ENCODE peak calls at places on chromosomes 12 and 14, in nine cellular contexts. M is HFF-Myc, W is AG09319, O is PC-9, G is cardiac muscle cell, U is upper lobe of left lung, D is hepatocyte, X is IMR-90, E is RWPE1. J is an unnamed sample.

GRCh38 chr12:117202556-117202955 is 12.3 kb upstream of the FBXO21 start:
- DNase-seq in X (no peak), D (no peak), G (no peak), O (no peak), W (no peak), U (no peak), M (no peak), E (no peak), J (no peak)

GRCh38 chr12:93127582-93128331 is 198.7 kb upstream of the EEA1 start:
- DNase-seq in U (peak), G (peak), D (peak), X (peak), M (peak), W (no peak), O (no peak), E (peak), J (peak)

GRCh38 chr12:6122211-6122610 is 2.3 kb downstream of the VWF start:
- DNase-seq in E (no peak), D (no peak), W (no peak), U (no peak), M (no peak), O (no peak), G (no peak), X (no peak), J (no peak)

GRCh38 chr12:117489671-117490070 is 128.2 kb upstream of the NOS1 start:
- DNase-seq in G (no peak), O (no peak), X (no peak), E (no peak), D (no peak), W (no peak), M (no peak), U (no peak), J (no peak)

GRCh38 chr14:20556500-20557211 is 4.2 kb downstream of the RNASE9 start:
- DNase-seq in U (no peak), G (no peak), W (no peak), E (no peak), X (no peak), D (no peak), O (no peak), M (no peak), J (peak)

GRCh38 chr14:99348816-99349609 is 77.0 kb upstream of the BCL11B start:
- DNase-seq in X (no peak), M (no peak), G (no peak), E (no peak), U (no peak), W (no peak), D (no peak), O (no peak), J (no peak)

GRCh38 chr14:95045255-95045701 is 112.1 kb downstream of the DICER1 start:
- DNase-seq in O (no peak), D (no peak), E (no peak), U (peak), G (no peak), X (no peak), W (no peak), M (no peak), J (no peak)

GRCh38 chr14:33938131-33938949 is 12.5 kb downstream of the EGLN3 start:
- DNase-seq in M (no peak), E (no peak), X (no peak), U (peak), W (no peak), O (peak), G (peak), D (peak), J (peak)

GRCh38 chr14:72921396-72921795 is 4.9 kb upstream of the DCAF4 start:
- DNase-seq in U (no peak), X (peak), M (no peak), O (no peak), D (no peak), E (no peak), G (no peak), W (no peak), J (no peak)

GRCh38 chr14:47240755-47241437 is 434.5 kb downstream of the MDGA2 start:
- DNase-seq in E (no peak), W (no peak), D (no peak), X (no peak), O (no peak), G (no peak), M (no peak), U (no peak), J (no peak)

GRCh38 chr12:49131973-49132461 is 822 bp upstream of the TUBA1B start:
- DNase-seq in O (no peak), M (no peak), X (peak), E (peak), G (no peak), U (no peak), W (no peak), D (peak), J (no peak)

GRCh38 chr14:65255029-65255545 is 152.8 kb upstream of the MAX start:
- DNase-seq in E (peak), X (peak), W (no peak), M (no peak), G (no peak), U (no peak), D (peak), O (peak), J (peak)

GRCh38 chr14:50010752-50011151 is 105.6 kb downstream of the VCPKMT start:
- DNase-seq in O (no peak), G (no peak), U (no peak), X (peak), W (no peak), D (no peak), E (no peak), M (no peak), J (no peak)

DNA sequence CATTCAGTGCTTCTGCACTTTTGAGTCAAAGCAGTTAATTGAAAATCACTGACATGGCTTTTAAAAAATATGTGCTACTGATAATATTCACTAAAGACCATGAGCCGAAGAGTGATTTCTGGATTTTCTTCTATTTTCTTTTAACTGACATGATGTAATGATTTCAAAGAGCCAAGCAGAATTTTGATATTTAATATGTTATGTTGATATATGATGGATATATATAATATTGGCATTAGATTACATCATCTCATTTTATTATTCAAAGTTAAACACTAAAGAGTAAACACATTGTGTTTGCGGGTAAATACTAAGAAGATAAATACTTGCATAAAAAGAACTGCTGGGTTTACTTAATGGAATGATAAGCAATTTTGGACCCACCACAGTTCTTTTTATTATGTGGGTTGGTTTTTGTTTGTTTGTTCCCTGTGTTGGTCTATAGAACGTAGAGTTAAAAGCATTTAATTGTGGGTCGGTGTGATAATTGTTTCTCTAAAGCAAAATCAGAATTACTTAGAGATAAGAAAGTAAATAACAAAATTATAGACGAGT is 692 bp downstream of the SPIC start:
- DNase-seq in X (no peak), G (no peak), M (no peak), W (no peak), E (no peak), O (no peak), D (no peak), U (no peak), J (no peak)
- TF ChIP-seq CTCF in X (no peak), G (no peak), M (no peak), W (no peak), E (no peak), O (no peak), D (no peak), U (no peak), J (no peak)

GRCh38 chr12:115946867-115947695 is 330.4 kb downstream of the MED13L start:
- DNase-seq in U (no peak), G (peak), W (no peak), O (no peak), X (peak), D (no peak), M (no peak), E (no peak), J (no peak)
- TF ChIP-seq CTCF in U (no peak), G (peak), W (peak), O (peak), X (peak), D (peak), M (peak), E (no peak), J (peak)

GRCh38 chr12:7375145-7375543 is 68.8 kb downstream of the CD163L1 start:
- DNase-seq in X (no peak), E (no peak), M (no peak), W (no peak), D (peak), U (no peak), O (no peak), G (no peak), J (no peak)

GRCh38 chr12:7376196-7376595 is 67.8 kb downstream of the CD163L1 start:
- DNase-seq in E (no peak), M (peak), D (no peak), X (peak), O (no peak), U (no peak), G (no peak), W (no peak), J (peak)

GRCh38 chr12:7373226-7373625 is 69.4 kb downstream of the ACSM4 start:
- DNase-seq in W (no peak), U (no peak), D (no peak), M (no peak), G (peak), O (no peak), X (no peak), E (no peak), J (no peak)

GRCh38 chr12:7369274-7369729 is 65.4 kb downstream of the ACSM4 start:
- DNase-seq in G (no peak), E (no peak), O (peak), D (no peak), U (no peak), W (peak), M (peak), X (no peak), J (no peak)

GRCh38 chr12:7374423-7375144 is 69.4 kb downstream of the CD163L1 start:
- DNase-seq in O (peak), W (no peak), M (no peak), E (peak), G (peak), U (peak), D (peak), X (peak), J (peak)
- TF ChIP-seq CTCF in O (peak), W (peak), M (peak), E (peak), G (peak), U (no peak), D (peak), X (peak), J (peak)

GRCh38 chr14:76015668-76016067 is 30.1 kb downstream of the IFT43 start:
- DNase-seq in U (no peak), G (no peak), X (no peak), D (no peak), M (no peak), W (no peak), E (no peak), O (no peak), J (no peak)
- TF ChIP-seq CTCF in U (no peak), G (no peak), X (no peak), D (no peak), M (no peak), W (no peak), E (no peak), O (no peak), J (no peak)

GRCh38 chr14:51041117-51041531 is 53.8 kb downstream of the TRIM9 start:
- DNase-seq in U (no peak), X (no peak), W (no peak), D (peak), O (no peak), E (no peak), M (no peak), G (peak), J (no peak)
- TF ChIP-seq CTCF in U (no peak), X (no peak), W (no peak), D (no peak), O (no peak), E (no peak), M (no peak), G (no peak), J (no peak)

GRCh38 chr12:52232916-52233461 is at the start of gene KRT7:
- DNase-seq in X (no peak), W (no peak), O (peak), E (peak), M (no peak), D (peak), G (no peak), U (peak), J (no peak)
- TF ChIP-seq CTCF in X (no peak), W (no peak), O (no peak), E (peak), M (no peak), D (no peak), G (no peak), U (no peak), J (peak)